ENCODE peak calls at places on chromosomes 1 and 21, in four cellular contexts. One of them, this sample, is unnamed.

GRCh38 chr1:72724951-72725863 is 442.9 kb upstream of the NEGR1 start:
- DNase-seq in Daoy: no peak
- DNase-seq in NB4: peak; percentile 2
- DNase-seq in MM.1S: no peak
- DNase-seq in this sample: no peak

GRCh38 chr21:38337793-38338192 is 81.0 kb downstream of the KCNJ15 start:
- DNase-seq in Daoy: no peak
- DNase-seq in NB4: no peak
- DNase-seq in MM.1S: no peak
- DNase-seq in this sample: no peak

GRCh38 chr1:56506314-56506743 is 73.0 kb downstream of the PLPP3 start:
- DNase-seq in Daoy: no peak
- DNase-seq in NB4: peak; percentile 62
- DNase-seq in MM.1S: no peak
- DNase-seq in this sample: peak; percentile 74

GRCh38 chr1:153490272-153491051 is 30.0 kb upstream of the S100A7 start:
- DNase-seq in Daoy: peak; percentile 88
- DNase-seq in NB4: peak; percentile 69
- DNase-seq in MM.1S: no peak
- DNase-seq in this sample: no peak

GRCh38 chr1:1540015-1540816 is at the start of gene TMEM240:
- DNase-seq in Daoy: peak; percentile 62
- DNase-seq in NB4: no peak
- DNase-seq in MM.1S: no peak
- DNase-seq in this sample: peak; percentile 83

GRCh38 chr1:172478485-172478884 is 34.6 kb upstream of the PIGC start:
- DNase-seq in Daoy: no peak
- DNase-seq in NB4: no peak
- DNase-seq in MM.1S: no peak
- DNase-seq in this sample: no peak

GRCh38 chr1:223486366-223486765 is 93.2 kb downstream of the CCDC185 start:
- DNase-seq in Daoy: no peak
- DNase-seq in NB4: no peak
- DNase-seq in MM.1S: no peak
- DNase-seq in this sample: no peak

GRCh38 chr1:91012196-91012595 is 9.6 kb downstream of the ZNF644 start:
- DNase-seq in Daoy: no peak
- DNase-seq in NB4: no peak
- DNase-seq in MM.1S: no peak
- DNase-seq in this sample: no peak

GRCh38 chr1:7644906-7645750 is 126.0 kb upstream of the VAMP3 start:
- DNase-seq in Daoy: peak; percentile 75
- DNase-seq in NB4: no peak
- DNase-seq in MM.1S: peak; percentile 30
- DNase-seq in this sample: peak; percentile 74

GRCh38 chr1:243343970-243344749 is 88.3 kb downstream of the SDCCAG8 start:
- DNase-seq in Daoy: no peak
- DNase-seq in NB4: peak; percentile 52
- DNase-seq in MM.1S: peak; percentile 75
- DNase-seq in this sample: peak; percentile 63